ENCODE peak calls at places on chromosomes 1 and 21, in seven cellular contexts. C, G, W, O, H, F and J are unnamed samples.

GRCh38 chr1:147721711-147722110 is 38.7 kb downstream of the GJA5 start:
- DNase-seq in C (no peak), G (no peak), W (no peak), O (no peak), H (no peak), F (no peak), J (no peak)

GRCh38 chr1:248622491-248623106 is 12.3 kb downstream of the OR2T11 start:
- DNase-seq in C (peak; percentile 6), G (peak; percentile 14), W (no peak), O (peak; percentile 44), H (peak; percentile 35), F (no peak), J (no peak)

GRCh38 chr21:33265664-33266049 is 510 bp upstream of the IL10RB start:
- DNase-seq in C (no peak), G (no peak), W (peak; percentile 68), O (no peak), H (no peak), F (no peak), J (no peak)

GRCh38 chr1:201709564-201710295 is 119.2 kb upstream of the IPO9 start:
- DNase-seq in C (peak; percentile 23), G (peak; percentile 88), W (no peak), O (peak; percentile 24), H (peak; percentile 87), F (peak; percentile 92), J (peak; percentile 68)

GRCh38 chr1:180912801-180913616 is at the start of gene KIAA1614:
- DNase-seq in C (no peak), G (no peak), W (no peak), O (no peak), H (peak; percentile 76), F (peak; percentile 79), J (no peak)

GRCh38 chr1:221809101-221810029 is 67.5 kb upstream of the DUSP10 start:
- DNase-seq in C (no peak), G (no peak), W (no peak), O (no peak), H (no peak), F (no peak), J (no peak)

GRCh38 chr1:236489710-236490377 is 33.9 kb upstream of the LGALS8 start:
- DNase-seq in C (peak; percentile 63), G (peak; percentile 62), W (peak; percentile 19), O (peak; percentile 74), H (peak; percentile 79), F (no peak), J (peak; percentile 43)

GRCh38 chr1:63833346-63834065 is 59.7 kb downstream of the ROR1 start:
- DNase-seq in C (no peak), G (no peak), W (no peak), O (no peak), H (no peak), F (no peak), J (no peak)

GRCh38 chr1:172219966-172220365 is 200.5 kb upstream of the C1orf105 start:
- DNase-seq in C (no peak), G (no peak), W (no peak), O (no peak), H (no peak), F (no peak), J (no peak)

GRCh38 chr21:44395260-44395659 is 41.8 kb downstream of the TRPM2 start:
- DNase-seq in C (no peak), G (no peak), W (no peak), O (no peak), H (peak; percentile 24), F (no peak), J (no peak)

GRCh38 chr1:226535626-226536025 is 12.9 kb upstream of the STUM start:
- DNase-seq in C (no peak), G (no peak), W (no peak), O (no peak), H (no peak), F (no peak), J (no peak)

GRCh38 chr1:28512058-28512611 is 6.3 kb downstream of the RCC1 start:
- DNase-seq in C (no peak), G (no peak), W (no peak), O (no peak), H (no peak), F (no peak), J (no peak)

GRCh38 chr1:246117066-246117791 is 389.9 kb downstream of the SMYD3 start:
- DNase-seq in C (no peak), G (peak; percentile 53), W (peak; percentile 16), O (peak; percentile 8), H (peak; percentile 57), F (no peak), J (peak; percentile 54)

GRCh38 chr1:161709373-161709772 is 2.3 kb downstream of the FCRLA start:
- DNase-seq in C (no peak), G (no peak), W (no peak), O (no peak), H (no peak), F (no peak), J (no peak)

GRCh38 chr1:1210726-1211540 is 3.0 kb downstream of the TNFRSF4 start:
- DNase-seq in C (no peak), G (no peak), W (no peak), O (no peak), H (peak; percentile 32), F (no peak), J (no peak)

GRCh38 chr21:15986277-15986676 is 256.5 kb downstream of the USP25 start:
- DNase-seq in C (no peak), G (no peak), W (no peak), O (no peak), H (no peak), F (no peak), J (no peak)

GRCh38 chr1:232334811-232335210 is 295.1 kb downstream of the SIPA1L2 start:
- DNase-seq in C (no peak), G (no peak), W (no peak), O (no peak), H (no peak), F (no peak), J (no peak)

GRCh38 chr1:90862782-90863181 is 145.7 kb upstream of the BARHL2 start:
- DNase-seq in C (no peak), G (no peak), W (no peak), O (no peak), H (no peak), F (no peak), J (no peak)

DNA sequence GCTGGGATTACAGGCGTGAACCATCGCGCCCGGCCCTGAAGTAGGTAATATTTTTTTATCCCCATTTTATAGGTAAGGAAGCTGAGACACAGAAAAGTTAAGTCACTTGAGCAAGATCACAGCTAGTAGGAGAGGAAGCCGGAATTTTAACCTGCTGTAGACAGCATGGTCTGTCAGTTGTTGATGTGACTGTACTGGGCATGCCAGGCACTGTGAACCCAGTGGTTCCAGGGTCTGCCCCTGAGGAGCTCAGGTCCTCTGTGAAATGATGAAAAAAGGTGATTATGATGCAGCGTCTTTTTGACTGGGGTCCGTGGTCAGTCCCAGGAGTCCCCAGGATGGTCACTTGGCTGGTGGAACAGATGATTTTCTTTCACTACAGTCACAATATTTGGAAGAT is 16.7 kb upstream of the FABP3 start:
- DNase-seq in C (no peak), G (no peak), W (no peak), O (no peak), H (no peak), F (no peak), J (no peak)
- H3K9ac ChIP-seq in C (no peak overlapping the region), G (no peak overlapping the region), W (no peak overlapping the region), O (no peak overlapping the region), H (no peak overlapping the region), F (no peak overlapping the region), J (no peak overlapping the region)

GRCh38 chr21:14452031-14452778 is 69.3 kb upstream of the HSPA13 start:
- DNase-seq in C (no peak), G (peak; percentile 41), W (no peak), O (no peak), H (no peak), F (no peak), J (no peak)

GRCh38 chr21:14453964-14454641 is 71.2 kb upstream of the HSPA13 start:
- DNase-seq in C (no peak), G (peak; percentile 81), W (peak; percentile 25), O (no peak), H (no peak), F (no peak), J (no peak)

GRCh38 chr21:14454642-14455009 is 71.7 kb upstream of the HSPA13 start:
- DNase-seq in C (no peak), G (no peak), W (peak; percentile 69), O (no peak), H (no peak), F (no peak), J (no peak)

GRCh38 chr21:14452842-14453241 is 69.9 kb upstream of the HSPA13 start:
- DNase-seq in C (no peak), G (no peak), W (peak; percentile 43), O (no peak), H (no peak), F (no peak), J (no peak)

GRCh38 chr21:14453339-14453738 is 70.4 kb upstream of the HSPA13 start:
- DNase-seq in C (no peak), G (no peak), W (peak; percentile 96), O (no peak), H (no peak), F (no peak), J (no peak)
- TF ChIP-seq YY1 in C (no peak), G (no peak), W (no peak), O (no peak), H (no peak), F (no peak), J (no peak)

DNA sequence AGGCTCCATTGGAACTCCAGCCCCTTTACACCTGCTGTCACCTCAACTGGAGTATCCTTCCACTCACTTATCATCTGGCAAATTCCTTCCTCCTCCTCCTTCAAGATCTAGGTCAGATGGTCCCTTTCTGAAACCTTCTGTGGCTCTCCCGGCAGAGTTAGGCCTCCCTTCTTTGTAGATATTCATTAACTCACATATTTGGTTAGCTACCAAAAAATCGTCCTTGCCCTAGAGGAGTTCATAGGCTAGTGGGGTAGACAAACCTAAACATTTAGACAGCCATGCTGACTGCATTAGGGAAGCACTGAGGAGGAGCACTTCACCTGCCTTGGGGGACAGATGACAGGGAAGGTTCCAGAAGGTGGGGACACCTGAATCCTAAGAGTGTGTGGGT is 14.3 kb upstream of the ELOA start:
- DNase-seq in C (no peak), G (no peak), W (no peak), O (no peak), H (no peak), F (no peak), J (no peak)
- H3K9ac ChIP-seq in C (no peak overlapping the region), G (no peak overlapping the region), W (peak overlapping the region; percentile 45), O (no peak overlapping the region), H (no peak overlapping the region), F (no peak overlapping the region), J (no peak overlapping the region)

GRCh38 chr21:45887121-45887611 is 94.4 kb upstream of the COL6A1 start:
- DNase-seq in C (no peak), G (no peak), W (no peak), O (no peak), H (peak; percentile 85), F (no peak), J (no peak)
- TF ChIP-seq YY1 in C (no peak), G (no peak), W (no peak), O (no peak), H (no peak), F (no peak), J (no peak)